ENCODE peak calls at places on chromosomes 3 and 15, in four cellular contexts. O is K562, J is transverse colon, I is sigmoid colon. S is an unnamed sample.
A peak's percentile ranks its signal among the peaks of the same experiment; 100 is the strongest.

GRCh38 chr3:106176734-106177133 is 307.9 kb upstream of the CBLB start:
- DNase-seq in J (no peak), O (no peak), I (no peak), S (no peak)

GRCh38 chr3:66407281-66408218 is 93.3 kb downstream of the LRIG1 start:
- DNase-seq in O (peak; percentile 74), J (peak; percentile 79), I (peak; percentile 86), S (peak; percentile 75)

GRCh38 chr3:123061856-123062255 is 5.0 kb upstream of the PDIA5 start:
- DNase-seq in J (no peak), O (no peak), I (no peak), S (no peak)

GRCh38 chr15:58957101-58957973 is 23.9 kb upstream of the SLTM start:
- DNase-seq in I (no peak), O (peak; percentile 61), J (peak; percentile 48), S (peak; percentile 39)

GRCh38 chr3:114711321-114711891 is 417.6 kb downstream of the TIGIT start:
- DNase-seq in J (no peak), I (no peak), O (no peak), S (no peak)

GRCh38 chr3:71432044-71432970 is 151.2 kb downstream of the FOXP1 start:
- DNase-seq in O (no peak), I (no peak), J (no peak), S (no peak)

GRCh38 chr3:184757010-184757651 is 45.3 kb upstream of the MAGEF1 start:
- DNase-seq in I (peak; percentile 91), O (no peak), J (peak; percentile 62), S (peak; percentile 58)

GRCh38 chr3:30945291-30945690 is 50.8 kb upstream of the GADL1 start:
- DNase-seq in O (no peak), I (no peak), J (no peak), S (no peak)

GRCh38 chr3:160479376-160479775 is 29.8 kb upstream of the TRIM59 start:
- DNase-seq in I (no peak), J (no peak), O (no peak), S (no peak)

GRCh38 chr15:62564889-62565288 is 399.8 kb upstream of the C2CD4B start:
- DNase-seq in J (no peak), O (no peak), I (no peak), S (no peak)

GRCh38 chr15:73935547-73935946 is 9.3 kb downstream of the LOXL1 start:
- DNase-seq in I (no peak), J (no peak), O (no peak), S (no peak)

GRCh38 chr3:123899300-123899865 is 15.3 kb upstream of the MYLK start:
- DNase-seq in J (no peak), I (no peak), O (no peak), S (no peak)

GRCh38 chr15:79680721-79681120 is 216.1 kb downstream of the MTHFS start:
- DNase-seq in J (no peak), O (no peak), I (no peak), S (no peak)

GRCh38 chr3:195771651-195772300 is 40.0 kb downstream of the MUC4 start:
- DNase-seq in I (peak; percentile 60), J (no peak), O (no peak), S (no peak)

GRCh38 chr15:31469801-31470545 is 143.3 kb downstream of the KLF13 start:
- DNase-seq in J (no peak), I (no peak), O (no peak), S (peak; percentile 14)

GRCh38 chr15:65944404-65944803 is 75.1 kb downstream of the RAB11A start:
- DNase-seq in I (no peak), J (no peak), O (no peak), S (no peak)

GRCh38 chr15:51759557-51760070 is 8.2 kb downstream of the TMOD2 start:
- DNase-seq in I (peak; percentile 86), J (peak; percentile 41), O (peak; percentile 41), S (no peak)

GRCh38 chr3:141795311-141795710 is 32.1 kb downstream of the GRK7 start:
- DNase-seq in J (no peak), I (no peak), O (no peak), S (no peak)

GRCh38 chr15:48928877-48929538 is 34.7 kb downstream of the SHC4 start:
- DNase-seq in I (no peak), O (no peak), J (no peak), S (no peak)

GRCh38 chr3:52372822-52373504 is 56.8 kb downstream of the DNAH1 start:
- DNase-seq in O (peak; percentile 64), J (peak; percentile 51), I (no peak), S (peak; percentile 30)

GRCh38 chr3:143924522-143925381 is 46.9 kb upstream of the DIPK2A start:
- DNase-seq in J (no peak), O (no peak), I (no peak), S (no peak)

GRCh38 chr15:78909791-78910228 is 35.0 kb downstream of the CTSH start:
- DNase-seq in J (no peak), O (peak; percentile 58), I (no peak), S (no peak)

GRCh38 chr3:161420746-161421145 is 49.4 kb upstream of the SPTSSB start:
- DNase-seq in J (no peak), I (no peak), O (no peak), S (peak; percentile 62)

GRCh38 chr3:18758047-18758704 is 333.0 kb upstream of the SATB1 start:
- DNase-seq in I (no peak), J (peak; percentile 10), O (peak; percentile 14), S (no peak)
- TF ChIP-seq POLR2AphosphoS5 in I (no peak), J (peak; percentile 40), O (no peak), S (peak; percentile 49)

GRCh38 chr3:134312873-134313838 is 61.1 kb downstream of the AMOTL2 start:
- DNase-seq in I (peak; percentile 91), O (peak; percentile 41), J (peak; percentile 63), S (peak; percentile 81)
- TF ChIP-seq EP300 in I (no peak), O (no peak), J (no peak), S (no peak)

GRCh38 chr3:152295834-152296233 is 27.1 kb downstream of the MBNL1 start:
- DNase-seq in O (no peak), J (no peak), I (no peak), S (no peak)

GRCh38 chr3:152298393-152299242 is 29.9 kb downstream of the MBNL1 start:
- DNase-seq in O (peak; percentile 58), J (peak; percentile 57), I (peak; percentile 86), S (peak; percentile 36)

GRCh38 chr3:152295344-152295743 is 26.6 kb downstream of the MBNL1 start:
- DNase-seq in I (no peak), J (no peak), O (no peak), S (no peak)

GRCh38 chr3:152296990-152297389 is 28.3 kb downstream of the MBNL1 start:
- DNase-seq in J (no peak), O (no peak), I (no peak), S (no peak)

GRCh38 chr3:152296382-152296781 is 27.7 kb downstream of the MBNL1 start:
- DNase-seq in J (no peak), O (no peak), I (no peak), S (no peak)
- H3K4me1 ChIP-seq in J (peaks cover 57% of the 10 kb centered on the region), O (peaks cover 19% of the 10 kb centered on the region), I (peaks cover 80% of the 10 kb centered on the region), S (peaks cover 93% of the 10 kb centered on the region)

DNA sequence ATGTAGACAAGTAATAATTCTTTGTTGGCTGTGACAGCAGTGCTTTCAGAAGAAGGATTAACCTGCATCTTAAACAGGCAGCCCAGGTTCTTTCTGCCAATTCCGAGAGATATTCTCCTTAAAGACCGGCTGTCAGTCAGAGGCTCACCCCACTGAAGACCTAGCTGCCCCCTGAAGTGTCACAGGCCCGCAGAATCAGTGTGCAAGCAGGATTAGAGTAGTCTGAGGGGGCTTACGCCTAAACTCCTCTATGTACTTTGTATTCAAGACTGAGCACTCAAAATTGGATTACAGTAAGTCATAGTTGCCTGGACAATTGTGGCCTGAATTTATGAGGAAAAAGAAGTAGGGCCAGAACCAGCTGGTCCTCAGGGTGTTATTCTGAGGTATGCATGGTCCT is 342.9 kb downstream of the CLSTN2 start:
- DNase-seq in O (no peak), J (no peak), I (no peak), S (no peak)
- TF ChIP-seq POLR2AphosphoS5 in O (no peak), J (no peak), I (no peak), S (no peak)

DNA sequence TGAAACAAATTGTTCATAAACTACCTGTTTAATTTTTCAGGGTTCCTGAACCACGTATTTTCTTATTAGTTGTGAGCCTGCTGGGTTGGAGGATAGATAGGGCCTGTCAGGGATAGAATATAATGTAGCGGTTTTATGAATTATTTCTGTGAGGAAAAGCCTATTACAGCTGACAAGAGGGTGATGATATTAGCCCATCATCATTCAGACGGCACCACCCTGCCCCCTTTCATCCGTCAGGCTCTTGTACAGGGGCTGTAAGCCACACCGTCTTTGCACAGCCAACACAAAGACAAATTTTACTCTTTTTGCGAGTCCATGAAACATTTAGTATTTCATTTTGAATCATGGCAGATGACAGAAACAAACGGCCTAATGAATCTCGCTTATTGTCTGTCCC is 335.3 kb upstream of the TMCO5A start:
- DNase-seq in J (no peak), O (no peak), I (no peak), S (no peak)
- TF ChIP-seq EP300 in J (no peak), O (no peak), I (no peak), S (no peak)